ENCODE peak calls at places on chromosomes 1 and 21, in nine cellular contexts. U is fibroblast of lung, W is left ventricle myocardium inferior, D is left lung, Y is IMR-90, I is GM23338, S is right lobe of liver, L is trophoblast cell, Q is Peyer's patch. T is an unnamed sample.

GRCh38 chr21:45845063-45845789 is 136.3 kb upstream of the COL6A1 start:
- DNase-seq in W (no peak), I (no peak), U (no peak), S (no peak), L (no peak), Q (no peak), D (no peak), Y (no peak), T (no peak)

GRCh38 chr1:1355376-1355775 is 3.0 kb downstream of the MXRA8 start:
- DNase-seq in Q (no peak), D (peak; percentile 84), L (peak; percentile 57), Y (peak; percentile 35), W (no peak), U (peak; percentile 43), I (no peak), S (no peak), T (no peak)

GRCh38 chr1:188350104-188350503 is 1521.4 kb downstream of the PLA2G4A start:
- DNase-seq in L (no peak), S (no peak), U (no peak), Y (no peak), D (no peak), W (no peak), Q (no peak), I (no peak), T (no peak)

GRCh38 chr1:17010601-17011438 is 908 bp downstream of the ATP13A2 start:
- DNase-seq in Q (peak; percentile 62), L (no peak), I (no peak), U (peak; percentile 33), W (peak; percentile 77), D (peak; percentile 88), Y (peak; percentile 13), S (peak; percentile 71), T (no peak)

GRCh38 chr1:150550222-150551048 is 1.2 kb downstream of the ADAMTSL4 start:
- DNase-seq in L (peak; percentile 80), Y (no peak), I (peak; percentile 29), D (no peak), S (no peak), Q (peak; percentile 50), U (no peak), W (no peak), T (peak; percentile 86)

GRCh38 chr1:178371236-178371635 is 125.5 kb downstream of the CLEC20A start:
- DNase-seq in S (no peak), I (peak; percentile 37), W (no peak), D (no peak), L (no peak), U (peak; percentile 74), Y (peak; percentile 40), Q (no peak), T (no peak)

GRCh38 chr1:235635938-235636663 is 13.5 kb downstream of the GNG4 start:
- DNase-seq in Q (peak; percentile 32), S (no peak), Y (no peak), U (no peak), L (peak; percentile 77), D (no peak), I (no peak), W (no peak), T (no peak)

GRCh38 chr21:44618504-44618903 is 6.6 kb downstream of the KRTAP10-8 start:
- DNase-seq in W (peak; percentile 49), I (peak; percentile 57), L (no peak), S (peak; percentile 57), Y (peak; percentile 14), Q (peak; percentile 56), D (no peak), U (peak; percentile 2), T (no peak)

GRCh38 chr1:209749660-209750059 is 6.2 kb upstream of the TRAF3IP3 start:
- DNase-seq in Q (no peak), U (no peak), S (no peak), Y (no peak), D (no peak), W (no peak), I (no peak), L (no peak), T (no peak)

GRCh38 chr1:91651671-91652071 is 151.0 kb downstream of the CDC7 start:
- DNase-seq in I (no peak), U (peak; percentile 52), Y (peak; percentile 56), W (peak; percentile 48), D (peak; percentile 63), S (no peak), Q (no peak), L (no peak), T (peak; percentile 71)

GRCh38 chr1:56589369-56589768 is 10.0 kb upstream of the PLPP3 start:
- DNase-seq in S (no peak), U (no peak), W (no peak), Q (no peak), D (no peak), L (no peak), I (no peak), Y (no peak), T (no peak)

GRCh38 chr1:109876617-109877319 is 33.9 kb upstream of the CSF1 start:
- DNase-seq in S (no peak), L (no peak), U (peak; percentile 59), Y (peak; percentile 38), Q (no peak), I (peak; percentile 39), W (no peak), D (no peak), T (no peak)
- H3K36me3 ChIP-seq in S (no peaks in the 10 kb centered on the region), L (no peaks in the 10 kb centered on the region), U (no peaks in the 10 kb centered on the region), Y (no peaks in the 10 kb centered on the region), Q (no peaks in the 10 kb centered on the region), I (no peaks in the 10 kb centered on the region), W (no peaks in the 10 kb centered on the region), D (no peaks in the 10 kb centered on the region), T (no peaks in the 10 kb centered on the region)

GRCh38 chr1:41367102-41367537 is 5.9 kb downstream of the FOXO6 start:
- DNase-seq in U (no peak), Y (no peak), I (peak; percentile 40), D (no peak), S (no peak), Q (no peak), L (no peak), W (no peak), T (no peak)

GRCh38 chr1:41365772-41366427 is 4.7 kb downstream of the FOXO6 start:
- DNase-seq in W (no peak), S (no peak), I (peak; percentile 57), D (no peak), Q (no peak), L (no peak), Y (no peak), U (no peak), T (no peak)

GRCh38 chr1:41368384-41368783 is 7.2 kb downstream of the FOXO6 start:
- DNase-seq in Q (no peak), S (no peak), W (no peak), U (no peak), L (no peak), Y (no peak), D (no peak), I (no peak), T (no peak)

GRCh38 chr1:41365320-41365633 is 4.0 kb downstream of the FOXO6 start:
- DNase-seq in S (no peak), L (no peak), W (no peak), D (no peak), U (no peak), Y (no peak), Q (no peak), I (no peak), T (no peak)

GRCh38 chr1:41366428-41367101 is 5.3 kb downstream of the FOXO6 start:
- DNase-seq in Y (no peak), U (no peak), I (no peak), W (no peak), Q (no peak), D (no peak), S (no peak), L (no peak), T (no peak)
- H3K4me3 ChIP-seq in Y (no peak overlapping the region), U (no peak overlapping the region), I (peak overlapping the region; percentile 80), W (peak overlapping the region; percentile 64), Q (peak overlapping the region; percentile 22), D (peak overlapping the region; percentile 42), S (no peak overlapping the region), L (no peak overlapping the region), T (peak overlapping the region; percentile 66)

GRCh38 chr1:7862211-7863060 is 9.6 kb upstream of the UTS2 start:
- DNase-seq in D (no peak), S (no peak), L (no peak), U (no peak), W (no peak), Y (no peak), Q (no peak), I (no peak), T (no peak)
- H3K27ac ChIP-seq in D (no peak overlapping the region), S (no peak overlapping the region), L (no peak overlapping the region), U (no peak overlapping the region), W (no peak overlapping the region), Y (no peak overlapping the region), Q (no peak overlapping the region), I (no peak overlapping the region), T (no peak overlapping the region)

GRCh38 chr1:223244366-223245103 is 101.5 kb upstream of the TLR5 start:
- DNase-seq in U (peak; percentile 35), D (no peak), Y (peak; percentile 46), Q (no peak), S (no peak), I (no peak), W (no peak), L (peak; percentile 7), T (no peak)
- H3K36me3 ChIP-seq in U (no peaks in the 10 kb centered on the region), D (no peaks in the 10 kb centered on the region), Y (no peaks in the 10 kb centered on the region), Q (no peaks in the 10 kb centered on the region), S (no peaks in the 10 kb centered on the region), I (no peaks in the 10 kb centered on the region), W (no peaks in the 10 kb centered on the region), L (no peaks in the 10 kb centered on the region), T (no peaks in the 10 kb centered on the region)

GRCh38 chr1:41361495-41362356 is 492 bp downstream of the FOXO6 start:
- DNase-seq in W (no peak), I (peak; percentile 56), L (peak; percentile 44), Y (no peak), Q (no peak), U (no peak), S (peak; percentile 61), D (peak; percentile 87), T (no peak)
- H3K4me3 ChIP-seq in W (peak overlapping the region; percentile 76), I (peak overlapping the region; percentile 68), L (peak overlapping the region; percentile 72), Y (peak overlapping the region; percentile 37), Q (peak overlapping the region; percentile 60), U (peak overlapping the region; percentile 21), S (peak overlapping the region; percentile 58), D (peak overlapping the region; percentile 36), T (peak overlapping the region; percentile 73)

DNA sequence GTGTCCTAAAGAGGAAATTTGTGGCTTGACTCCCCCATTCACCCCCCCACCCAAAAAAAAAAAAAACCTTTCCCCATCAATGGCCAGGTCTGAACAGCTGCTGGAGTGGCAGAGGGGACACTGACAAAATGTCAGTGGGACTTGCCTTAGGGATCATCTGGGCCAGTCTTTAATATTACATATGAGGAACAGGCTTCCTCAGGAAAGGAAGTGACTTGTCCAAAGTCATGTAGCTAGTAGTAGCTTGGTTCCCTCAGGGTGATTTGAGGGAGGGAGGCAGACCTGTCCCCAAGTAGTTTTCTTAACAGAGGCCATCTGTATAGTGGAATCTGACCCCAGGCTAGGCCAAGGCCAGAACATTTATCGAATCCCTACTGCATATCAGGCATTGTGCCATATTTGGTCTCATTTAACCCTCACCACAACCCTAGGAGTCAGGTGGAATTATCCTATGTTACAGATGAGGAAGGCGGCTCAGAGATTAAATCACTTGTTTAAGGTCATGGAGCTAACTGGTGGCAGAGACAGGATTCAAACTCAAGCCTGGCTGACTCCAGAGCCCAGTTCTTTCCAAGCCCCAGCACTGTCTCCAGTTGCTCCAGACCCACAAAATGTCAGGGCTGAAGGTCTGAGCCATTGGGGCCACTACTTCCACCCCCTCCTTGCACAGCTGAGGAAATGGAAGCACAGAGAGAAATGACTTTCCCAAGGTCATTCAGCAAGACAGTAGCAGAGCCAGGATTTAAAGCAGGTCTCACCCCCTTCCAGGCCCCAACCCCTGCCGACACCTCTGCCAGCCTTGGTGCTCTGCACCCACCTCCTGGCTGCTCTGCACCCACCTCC is 10.4 kb downstream of the ZBTB7B start:
- DNase-seq in Y (no peak), I (no peak), Q (no peak), U (no peak), S (no peak), W (no peak), L (no peak), D (no peak), T (no peak)
- H3K27ac ChIP-seq in Y (no peak overlapping the region), I (no peak overlapping the region), Q (peak overlapping the region; percentile 95), U (no peak overlapping the region), S (peak overlapping the region; percentile 1), W (peak overlapping the region; percentile 95), L (no peak overlapping the region), D (peak overlapping the region; percentile 39), T (peak overlapping the region; percentile 7)